ENCODE peak calls at places on chromosome 6, in five cellular contexts. J, N, R, V and T are unnamed samples.

GRCh38 chr6:104855507-104855906 is 4.2 kb downstream of the HACE1 start:
- DNase-seq in J (no peak), N (no peak), R (no peak), V (no peak), T (no peak)

GRCh38 chr6:37517411-37517812 is 17.7 kb upstream of the CCDC167 start:
- DNase-seq in J (no peak), N (no peak), R (no peak), V (no peak), T (no peak)

GRCh38 chr6:50062051-50062450 is 12.3 kb upstream of the DEFB112 start:
- DNase-seq in J (peak; percentile 13), N (no peak), R (peak; percentile 16), V (no peak), T (no peak)

GRCh38 chr6:23176471-23176870 is 607.1 kb downstream of the HDGFL1 start:
- DNase-seq in J (no peak), N (no peak), R (no peak), V (no peak), T (no peak)

GRCh38 chr6:129108337-129108736 is 225.4 kb downstream of the LAMA2 start:
- DNase-seq in J (no peak), N (no peak), R (no peak), V (no peak), T (no peak)

GRCh38 chr6:119269266-119270103 is 80.1 kb downstream of the MAN1A1 start:
- DNase-seq in J (no peak), N (no peak), R (no peak), V (no peak), T (no peak)

GRCh38 chr6:107712523-107713213 is 111.4 kb downstream of the SCML4 start:
- DNase-seq in J (no peak), N (no peak), R (no peak), V (no peak), T (no peak)

GRCh38 chr6:135006386-135006914 is 48.2 kb downstream of the HBS1L start:
- DNase-seq in J (peak; percentile 40), N (no peak), R (no peak), V (no peak), T (no peak)

GRCh38 chr6:155791186-155791585 is 335.5 kb upstream of the NOX3 start:
- DNase-seq in J (no peak), N (no peak), R (no peak), V (no peak), T (no peak)

GRCh38 chr6:151842816-151843215 is 35.3 kb downstream of the ESR1 start:
- DNase-seq in J (no peak), N (no peak), R (no peak), V (no peak), T (no peak)

GRCh38 chr6:32843321-32843978 is 397 bp downstream of the PSMB8 start:
- DNase-seq in J (no peak), N (no peak), R (no peak), V (peak; percentile 72), T (peak; percentile 54)

GRCh38 chr6:45422541-45423110 is 44.9 kb upstream of the SUPT3H start:
- DNase-seq in J (no peak), N (no peak), R (no peak), V (no peak), T (peak; percentile 53)

GRCh38 chr6:106089981-106090380 is 3.8 kb downstream of the PRDM1 start:
- DNase-seq in J (no peak), N (no peak), R (no peak), V (no peak), T (no peak)

GRCh38 chr6:110628330-110628729 is 151.9 kb upstream of the SLC22A16 start:
- DNase-seq in J (no peak), N (no peak), R (no peak), V (no peak), T (no peak)

DNA sequence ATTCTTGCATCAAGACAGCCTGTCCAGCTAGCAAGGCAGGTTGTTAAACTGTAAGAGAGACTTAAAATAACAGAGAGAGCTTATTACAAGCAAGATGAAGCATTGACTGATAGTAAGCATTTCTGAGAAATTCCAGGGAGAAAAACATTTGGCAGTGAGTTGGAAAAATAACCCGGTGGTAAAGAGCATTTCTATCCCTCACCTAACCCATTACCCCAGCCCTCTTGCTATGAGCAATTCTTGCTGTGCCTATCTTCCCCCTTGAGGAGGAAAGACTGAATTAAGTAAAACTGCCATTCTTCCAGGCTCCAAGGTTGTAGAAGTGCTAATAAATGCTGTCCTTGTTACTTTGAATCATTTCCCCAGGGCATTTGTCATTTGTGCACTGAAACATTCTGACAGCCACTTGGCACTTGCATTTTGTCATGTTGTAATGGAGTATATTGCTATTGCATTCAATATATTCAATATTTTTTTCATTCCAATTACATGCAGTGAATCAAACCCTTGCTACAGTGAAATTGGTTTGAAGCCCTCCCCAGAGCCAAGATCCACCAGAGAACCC is 291.2 kb downstream of the HIVEP2 start:
- DNase-seq in J (no peak), N (no peak), R (no peak), V (no peak), T (no peak)
- TF ChIP-seq ATF3 in J (no peak), N (no peak), R (no peak), V (no peak), T (no peak)

GRCh38 chr6:3534599-3534998 is 77.7 kb upstream of the SLC22A23 start:
- DNase-seq in J (no peak), N (no peak), R (peak; percentile 16), V (no peak), T (no peak)
- TF ChIP-seq USF2 in J (no peak), N (no peak), R (no peak), V (no peak), T (no peak)

DNA sequence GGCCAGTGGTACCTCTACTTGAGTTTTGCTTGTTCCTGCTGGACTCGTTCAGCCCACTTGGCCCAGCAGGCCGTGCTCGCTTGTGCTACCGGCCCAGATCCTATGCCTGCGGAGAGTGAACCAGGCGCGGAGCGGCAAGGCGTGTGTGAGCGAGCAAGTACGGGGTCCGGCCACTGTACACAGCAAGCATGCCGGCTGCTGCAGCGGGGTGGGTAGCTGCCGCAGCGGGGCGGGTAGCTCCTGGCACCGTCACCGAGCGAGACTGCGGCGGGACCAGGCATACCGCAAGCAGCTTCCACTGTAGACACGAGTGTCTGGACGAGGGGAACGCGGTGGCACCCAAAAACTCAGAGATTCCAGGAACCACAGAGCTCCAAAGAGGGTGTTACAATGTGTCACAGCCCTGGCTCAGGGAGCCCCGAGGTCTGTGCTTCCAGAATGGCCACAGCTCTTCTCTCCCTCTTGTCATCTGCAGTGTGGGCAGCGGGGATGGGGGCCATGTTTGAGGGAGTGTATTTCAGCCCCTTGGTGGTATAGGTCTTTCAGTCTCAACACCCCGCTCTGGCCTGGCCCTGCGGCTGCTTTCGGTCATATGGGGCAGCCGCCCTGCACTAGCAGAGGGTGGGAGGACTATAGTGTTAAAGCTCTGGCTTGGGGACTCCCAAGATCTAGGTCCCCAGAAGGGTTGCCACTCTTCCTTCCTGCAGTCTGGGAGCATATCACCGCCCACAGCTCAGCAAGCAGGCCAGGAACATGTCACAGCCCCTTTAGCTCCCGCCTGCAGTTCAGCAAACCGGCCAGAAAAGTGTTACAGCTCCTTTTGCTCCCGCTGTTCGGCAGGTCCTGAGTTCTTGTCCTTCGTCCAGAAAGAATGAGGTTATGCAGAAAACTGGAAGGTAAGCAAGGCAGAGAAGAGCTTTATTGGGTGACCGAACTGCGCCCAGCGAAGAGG is 6.1 kb upstream of the RWDD1 start:
- DNase-seq in J (no peak), N (no peak), R (no peak), V (no peak), T (no peak)
- TF ChIP-seq ATF3 in J (no peak), N (no peak), R (no peak), V (no peak), T (no peak)

DNA sequence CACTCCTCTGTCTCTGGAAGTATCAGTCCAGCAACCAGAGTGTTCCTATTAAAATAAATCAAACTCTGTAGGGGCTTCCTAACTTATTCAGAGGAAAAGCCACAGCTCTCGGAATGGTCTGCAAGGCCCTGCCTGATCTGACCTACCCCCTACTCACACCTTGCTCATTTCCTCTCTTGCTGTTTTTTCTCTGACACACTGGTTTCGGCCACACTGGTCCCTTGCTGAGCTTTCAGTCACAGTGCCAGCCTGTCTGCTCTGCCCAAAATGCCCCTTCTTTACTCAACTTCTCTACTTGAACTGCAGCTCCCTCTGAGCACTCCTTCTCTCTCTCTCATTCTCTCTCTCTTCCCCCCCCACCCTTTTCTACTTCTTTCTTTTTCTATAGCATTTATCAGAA is 430.2 kb downstream of the UTRN start:
- DNase-seq in J (no peak), N (no peak), R (no peak), V (no peak), T (no peak)
- TF ChIP-seq USF2 in J (no peak), N (no peak), R (no peak), V (no peak), T (no peak)

GRCh38 chr6:126083875-126084274 is 97.5 kb downstream of the TRMT11 start:
- DNase-seq in J (no peak), N (no peak), R (no peak), V (no peak), T (no peak)

GRCh38 chr6:126076992-126077664 is 90.8 kb downstream of the TRMT11 start:
- DNase-seq in J (no peak), N (no peak), R (peak; percentile 87), V (no peak), T (no peak)

GRCh38 chr6:126072834-126073233 is 86.5 kb downstream of the TRMT11 start:
- DNase-seq in J (no peak), N (no peak), R (no peak), V (no peak), T (no peak)

GRCh38 chr6:126075335-126076071 is 89.2 kb downstream of the TRMT11 start:
- DNase-seq in J (no peak), N (no peak), R (no peak), V (no peak), T (no peak)

DNA sequence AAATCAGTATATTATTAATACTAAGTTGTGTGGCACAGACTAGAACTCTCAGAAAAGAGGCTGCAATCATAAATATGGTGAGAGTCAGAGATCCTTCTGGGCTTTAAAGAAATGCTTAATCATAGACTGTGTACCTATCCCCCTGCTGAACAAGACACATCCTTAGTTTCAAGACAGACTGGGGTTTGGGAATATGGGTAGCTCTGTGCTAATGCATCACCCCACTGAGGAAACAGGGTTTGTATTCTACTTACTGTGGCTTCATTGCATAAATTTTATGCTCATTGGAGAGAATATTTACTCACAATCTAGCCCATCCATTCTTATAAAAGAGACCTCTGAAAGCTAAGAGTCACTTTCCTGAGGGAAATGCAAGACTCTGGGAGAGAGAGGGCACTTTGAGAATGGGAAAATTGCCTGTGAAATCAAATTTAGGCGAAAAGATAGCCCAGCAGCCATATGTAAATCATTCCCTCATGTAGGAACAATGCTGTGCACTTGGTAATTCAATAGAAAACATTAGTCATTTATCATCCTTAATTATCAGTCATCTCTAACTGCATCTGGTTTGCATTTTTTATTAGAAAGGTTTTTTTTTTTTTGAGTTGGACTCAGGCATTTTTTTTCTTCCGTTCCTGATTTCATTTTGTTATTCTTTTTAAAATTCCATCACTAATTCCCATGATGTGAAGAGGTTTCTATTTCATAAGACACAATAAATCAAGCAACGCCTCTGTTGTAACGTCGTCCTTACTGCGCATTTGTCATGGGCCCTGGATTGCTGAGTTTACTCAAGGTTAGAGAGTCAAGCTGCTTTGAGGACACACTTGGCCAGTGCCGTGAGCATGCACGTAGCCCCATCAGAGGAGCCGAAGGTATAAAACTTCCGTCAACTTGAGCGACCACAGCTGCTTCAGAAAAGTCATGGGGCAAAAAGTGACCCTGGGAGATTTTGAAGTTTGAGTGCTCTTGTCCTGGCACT is 91.8 kb downstream of the TRMT11 start:
- DNase-seq in J (no peak), N (no peak), R (no peak), V (no peak), T (no peak)
- TF ChIP-seq ATF3 in J (no peak), N (no peak), R (no peak), V (no peak), T (no peak)

GRCh38 chr6:144063744-144064401 is 31.5 kb downstream of the SF3B5 start:
- DNase-seq in J (peak; percentile 94), N (peak; percentile 59), R (peak; percentile 50), V (peak; percentile 79), T (peak; percentile 78)
- TF ChIP-seq USF2 in J (no peak), N (no peak), R (no peak), V (no peak), T (no peak)

GRCh38 chr6:169019727-169020491 is 233.7 kb downstream of the THBS2 start:
- DNase-seq in J (no peak), N (no peak), R (peak; percentile 28), V (no peak), T (peak; percentile 30)
- TF ChIP-seq ATF3 in J (no peak), N (no peak), R (no peak), V (no peak), T (no peak)